ENCODE peak calls at places on chromosome 7, in eight cellular contexts. J, S, R, U, M, L, O and D are unnamed samples.

GRCh38 chr7:106346678-106347217 is 62.0 kb upstream of the NAMPT start:
- DNase-seq in J (no peak), S (no peak), R (peak), U (peak), M (no peak), L (no peak), O (no peak), D (peak)

GRCh38 chr7:105769951-105770628 is 106.3 kb downstream of the ATXN7L1 start:
- DNase-seq in J (no peak), S (no peak), R (no peak), U (peak), M (no peak), L (no peak), O (peak), D (peak)

GRCh38 chr7:107594961-107595737 is 15.1 kb downstream of the BCAP29 start:
- DNase-seq in J (no peak), S (no peak), R (peak), U (peak), M (no peak), L (no peak), O (no peak), D (peak)

GRCh38 chr7:104341545-104341944 is 13.1 kb downstream of the LHFPL3 start:
- DNase-seq in J (no peak), S (peak), R (no peak), U (no peak), M (peak), L (no peak), O (peak), D (no peak)

GRCh38 chr7:32785365-32785764 is 106.2 kb downstream of the KBTBD2 start:
- DNase-seq in J (no peak), S (peak), R (no peak), U (no peak), M (peak), L (no peak), O (no peak), D (no peak)

GRCh38 chr7:44219371-44220045 is 18.7 kb downstream of the YKT6 start:
- DNase-seq in J (no peak), S (no peak), R (no peak), U (no peak), M (no peak), L (no peak), O (peak), D (no peak)

GRCh38 chr7:150368884-150369739 is 490 bp downstream of the REPIN1 start:
- DNase-seq in J (peak), S (peak), R (peak), U (peak), M (peak), L (peak), O (peak), D (peak)

GRCh38 chr7:72925546-72926120 is 738 bp downstream of the POM121 start:
- DNase-seq in J (no peak), S (no peak), R (no peak), U (peak), M (no peak), L (no peak), O (peak), D (peak)

GRCh38 chr7:11701829-11702560 is 130.0 kb downstream of the THSD7A start:
- DNase-seq in J (no peak), S (peak), R (no peak), U (no peak), M (no peak), L (no peak), O (no peak), D (peak)

GRCh38 chr7:85068796-85069195 is 118.1 kb downstream of the SEMA3D start:
- DNase-seq in J (no peak), S (no peak), R (peak), U (peak), M (no peak), L (no peak), O (no peak), D (peak)

GRCh38 chr7:150744041-150744656 is 6.9 kb downstream of the GIMAP5 start:
- DNase-seq in J (no peak), S (no peak), R (no peak), U (no peak), M (no peak), L (no peak), O (no peak), D (no peak)

GRCh38 chr7:100897111-100897608 is 1.5 kb upstream of the ACHE start:
- DNase-seq in J (peak), S (peak), R (no peak), U (no peak), M (peak), L (no peak), O (peak), D (no peak)

GRCh38 chr7:100423315-100423714 is 5.2 kb downstream of the ZCWPW1 start:
- DNase-seq in J (no peak), S (no peak), R (no peak), U (no peak), M (no peak), L (no peak), O (no peak), D (no peak)

GRCh38 chr7:36668080-36668479 is 56.2 kb downstream of the AOAH start:
- DNase-seq in J (no peak), S (no peak), R (no peak), U (no peak), M (no peak), L (no peak), O (no peak), D (no peak)

GRCh38 chr7:148185050-148185449 is 405.5 kb upstream of the C7orf33 start:
- DNase-seq in J (no peak), S (no peak), R (no peak), U (no peak), M (no peak), L (no peak), O (no peak), D (peak)

GRCh38 chr7:116991233-116991632 is 37.9 kb downstream of the ST7 start:
- DNase-seq in J (no peak), S (no peak), R (no peak), U (no peak), M (no peak), L (no peak), O (no peak), D (no peak)

GRCh38 chr7:128030999-128031681 is at the start of gene LRRC4:
- DNase-seq in J (peak), S (peak), R (peak), U (peak), M (peak), L (peak), O (peak), D (peak)

GRCh38 chr7:42237162-42237821 is at the start of gene GLI3:
- DNase-seq in J (peak), S (peak), R (peak), U (peak), M (peak), L (peak), O (peak), D (peak)

GRCh38 chr7:131108212-131108980 is 219.3 kb upstream of the MKLN1 start:
- DNase-seq in J (no peak), S (no peak), R (no peak), U (peak), M (no peak), L (no peak), O (no peak), D (peak)

GRCh38 chr7:146331369-146331768 is 214.8 kb downstream of the CNTNAP2 start:
- DNase-seq in J (no peak), S (no peak), R (no peak), U (no peak), M (no peak), L (no peak), O (peak), D (no peak)

GRCh38 chr7:97419898-97420297 is 302.4 kb downstream of the SDHAF3 start:
- DNase-seq in J (no peak), S (no peak), R (no peak), U (no peak), M (no peak), L (no peak), O (no peak), D (no peak)

GRCh38 chr7:137018468-137018867 is 150.0 kb downstream of the CHRM2 start:
- DNase-seq in J (no peak), S (peak), R (no peak), U (no peak), M (peak), L (no peak), O (no peak), D (no peak)

GRCh38 chr7:111045469-111045868 is 45.5 kb upstream of the LRRN3 start:
- DNase-seq in J (no peak), S (peak), R (no peak), U (peak), M (peak), L (no peak), O (no peak), D (no peak)

GRCh38 chr7:33040803-33041516 is 21.6 kb downstream of the NT5C3A start:
- DNase-seq in J (no peak), S (no peak), R (no peak), U (peak), M (no peak), L (peak), O (no peak), D (no peak)

GRCh38 chr7:127845497-127846214 is 185.6 kb downstream of the LRRC4 start:
- DNase-seq in J (no peak), S (no peak), R (no peak), U (no peak), M (no peak), L (no peak), O (no peak), D (peak)

GRCh38 chr7:6419310-6419773 is 28.4 kb downstream of the DAGLB start:
- DNase-seq in J (no peak), S (no peak), R (no peak), U (no peak), M (no peak), L (peak), O (no peak), D (peak)

GRCh38 chr7:129464194-129464593 is 30.0 kb downstream of the STRIP2 start:
- DNase-seq in J (no peak), S (no peak), R (no peak), U (no peak), M (no peak), L (no peak), O (no peak), D (no peak)

GRCh38 chr7:152520861-152521302 is 85.1 kb upstream of the KMT2C start:
- DNase-seq in J (no peak), S (no peak), R (no peak), U (no peak), M (no peak), L (no peak), O (no peak), D (no peak)

GRCh38 chr7:47573758-47574472 is 8.0 kb downstream of the TNS3 start:
- DNase-seq in J (no peak), S (no peak), R (peak), U (peak), M (no peak), L (no peak), O (peak), D (peak)

GRCh38 chr7:1586126-1586826 is 16.4 kb upstream of the PSMG3 start:
- DNase-seq in J (no peak), S (no peak), R (no peak), U (no peak), M (peak), L (no peak), O (peak), D (no peak)

GRCh38 chr7:100655908-100656674 is at the start of gene ACTL6B:
- DNase-seq in J (peak), S (peak), R (no peak), U (peak), M (peak), L (peak), O (peak), D (peak)

GRCh38 chr7:55532150-55532917 is 40.0 kb downstream of the VOPP1 start:
- DNase-seq in J (no peak), S (no peak), R (no peak), U (no peak), M (no peak), L (no peak), O (no peak), D (no peak)

GRCh38 chr7:80783177-80783687 is 135.6 kb downstream of the SEMA3C start:
- DNase-seq in J (no peak), S (no peak), R (no peak), U (no peak), M (no peak), L (no peak), O (no peak), D (no peak)

GRCh38 chr7:80779456-80779855 is 139.4 kb downstream of the SEMA3C start:
- DNase-seq in J (no peak), S (no peak), R (no peak), U (no peak), M (no peak), L (no peak), O (no peak), D (no peak)

GRCh38 chr7:80783688-80784327 is 135.0 kb downstream of the SEMA3C start:
- DNase-seq in J (no peak), S (no peak), R (peak), U (peak), M (no peak), L (no peak), O (no peak), D (peak)

GRCh38 chr7:80781146-80781545 is 137.7 kb downstream of the SEMA3C start:
- DNase-seq in J (no peak), S (no peak), R (no peak), U (no peak), M (no peak), L (no peak), O (no peak), D (no peak)

DNA sequence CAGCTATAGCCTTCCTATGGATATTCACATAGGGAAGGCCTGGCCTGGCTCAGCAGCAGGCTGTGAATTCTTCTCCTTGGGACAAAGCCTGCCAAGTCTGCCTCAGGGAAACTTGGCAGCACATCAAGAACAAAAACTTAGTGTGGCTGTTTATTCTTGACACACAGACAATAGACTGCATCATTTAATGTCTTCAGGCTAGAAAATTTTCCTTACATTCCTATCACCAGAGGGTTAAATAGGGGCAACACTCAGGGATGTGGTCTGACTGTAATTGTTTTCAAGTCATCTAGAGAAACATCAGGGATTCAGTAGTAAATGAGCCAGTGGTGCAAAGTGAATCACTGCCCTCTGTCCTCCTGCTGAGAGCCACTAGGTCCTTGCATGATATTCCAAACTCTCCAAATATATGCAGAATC is 137.3 kb downstream of the SEMA3C start:
- DNase-seq in J (no peak), S (peak), R (peak), U (peak), M (peak), L (peak), O (no peak), D (peak)
- TF ChIP-seq CTCF in J (no peak), S (no peak), R (no peak), U (peak), M (no peak), L (no peak), O (peak), D (peak)

GRCh38 chr7:156012412-156012811 is 200.1 kb upstream of the SHH start:
- DNase-seq in J (no peak), S (no peak), R (no peak), U (no peak), M (no peak), L (no peak), O (no peak), D (no peak)
- TF ChIP-seq CTCF in J (no peak), S (no peak), R (no peak), U (no peak), M (no peak), L (no peak), O (no peak), D (no peak)

GRCh38 chr7:77516085-77516484 is 21.0 kb upstream of the PTPN12 start:
- DNase-seq in J (no peak), S (no peak), R (no peak), U (no peak), M (no peak), L (no peak), O (no peak), D (no peak)
- TF ChIP-seq CTCF in J (no peak), S (no peak), R (no peak), U (no peak), M (no peak), L (no peak), O (no peak), D (no peak)

GRCh38 chr7:16465469-16466086 is at the start of gene SOSTDC1:
- DNase-seq in J (no peak), S (peak), R (no peak), U (peak), M (peak), L (no peak), O (peak), D (peak)
- TF ChIP-seq CTCF in J (no peak), S (no peak), R (no peak), U (no peak), M (no peak), L (no peak), O (no peak), D (no peak)

GRCh38 chr7:109462171-109462570 is 892.5 kb downstream of the DNAJB9 start:
- DNase-seq in J (no peak), S (no peak), R (no peak), U (no peak), M (no peak), L (no peak), O (no peak), D (no peak)
- TF ChIP-seq CTCF in J (no peak), S (no peak), R (no peak), U (no peak), M (no peak), L (no peak), O (no peak), D (no peak)

DNA sequence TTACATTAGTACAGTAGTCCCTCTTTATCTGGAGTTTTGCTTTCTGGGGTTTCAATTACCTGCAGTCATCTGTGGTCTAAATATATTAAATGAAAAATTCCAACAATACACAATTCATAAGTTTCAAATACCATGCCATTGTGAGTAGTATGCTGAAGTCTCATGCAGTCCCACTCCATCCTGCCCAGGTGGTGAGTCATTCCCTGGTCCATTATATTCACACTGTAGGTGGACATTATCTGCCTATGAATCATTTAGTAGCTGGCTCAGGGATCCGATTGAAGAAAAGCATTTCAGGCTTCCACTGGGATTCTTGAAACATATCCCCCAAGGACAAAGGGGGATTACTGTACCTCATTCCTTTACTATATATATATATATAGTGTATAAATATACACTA is 298.2 kb upstream of the GALNT17 start:
- DNase-seq in J (no peak), S (no peak), R (peak), U (peak), M (no peak), L (no peak), O (no peak), D (peak)
- TF ChIP-seq CTCF in J (no peak), S (no peak), R (no peak), U (no peak), M (no peak), L (no peak), O (no peak), D (no peak)

GRCh38 chr7:80766724-80767123 is 128.3 kb downstream of the CD36 start:
- DNase-seq in J (no peak), S (no peak), R (no peak), U (no peak), M (no peak), L (no peak), O (no peak), D (no peak)

GRCh38 chr7:80760292-80760691 is 121.8 kb downstream of the CD36 start:
- DNase-seq in J (no peak), S (peak), R (no peak), U (no peak), M (peak), L (no peak), O (no peak), D (peak)

GRCh38 chr7:80763704-80764103 is 125.3 kb downstream of the CD36 start:
- DNase-seq in J (no peak), S (no peak), R (no peak), U (no peak), M (no peak), L (no peak), O (no peak), D (no peak)

GRCh38 chr7:80764132-80764531 is 125.7 kb downstream of the CD36 start:
- DNase-seq in J (no peak), S (peak), R (no peak), U (no peak), M (peak), L (no peak), O (no peak), D (no peak)

GRCh38 chr7:80763289-80763688 is 124.8 kb downstream of the CD36 start:
- DNase-seq in J (no peak), S (no peak), R (no peak), U (no peak), M (no peak), L (no peak), O (no peak), D (no peak)
- TF ChIP-seq CTCF in J (no peak), S (no peak), R (no peak), U (no peak), M (no peak), L (no peak), O (no peak), D (no peak)